ENCODE peak calls at places on chromosomes 1 and 21, in nine cellular contexts. L is CD4-positive, CD25-positive, alpha-beta regulatory T cell; I is AG04450; T is ovary; G is naive thymus-derived CD4-positive, alpha-beta T cell; R is PC-3; U is body of pancreas; Y is HepG2; W is breast epithelium. H is an unnamed sample. For H3K9me3, the result is how much of the 10 kb centered on the place peaks cover.

GRCh38 chr1:29960906-29961675 is 724.8 kb downstream of the PTPRU start:
- DNase-seq in L (no peak), I (no peak), T (no peak), G (no peak), R (no peak), U (no peak), Y (no peak), W (no peak), H (no peak)

GRCh38 chr1:114510235-114511047 is 562 bp downstream of the TRIM33 start:
- DNase-seq in L (peak), I (no peak), T (peak), G (peak), R (no peak), U (peak), Y (no peak), W (peak), H (peak)

GRCh38 chr1:20165522-20165951 is 20.4 kb upstream of the UBXN10 start:
- DNase-seq in L (no peak), I (no peak), T (no peak), G (no peak), R (peak), U (no peak), Y (peak), W (no peak), H (no peak)

GRCh38 chr21:35350965-35351364 is 301.9 kb upstream of the RUNX1 start:
- DNase-seq in L (no peak), I (no peak), T (no peak), G (no peak), R (no peak), U (no peak), Y (no peak), W (no peak), H (no peak)

GRCh38 chr21:42384184-42384583 is 11.7 kb downstream of the TMPRSS3 start:
- DNase-seq in L (no peak), I (no peak), T (no peak), G (no peak), R (no peak), U (no peak), Y (no peak), W (no peak), H (no peak)

GRCh38 chr1:33433509-33434362 is 2.8 kb upstream of the PHC2 start:
- DNase-seq in L (no peak), I (peak), T (peak), G (no peak), R (peak), U (peak), Y (peak), W (peak), H (no peak)

GRCh38 chr1:215631489-215631888 is 64.4 kb downstream of the KCTD3 start:
- DNase-seq in L (no peak), I (no peak), T (no peak), G (no peak), R (peak), U (peak), Y (no peak), W (peak), H (no peak)

GRCh38 chr1:12662556-12662955 is 18.7 kb downstream of the AADACL4 start:
- DNase-seq in L (no peak), I (no peak), T (no peak), G (no peak), R (no peak), U (no peak), Y (no peak), W (no peak), H (no peak)

GRCh38 chr1:107272321-107272720 is 131.5 kb downstream of the NTNG1 start:
- DNase-seq in L (no peak), I (no peak), T (no peak), G (no peak), R (no peak), U (no peak), Y (no peak), W (no peak), H (no peak)

GRCh38 chr1:30334767-30335166 is 388.6 kb downstream of the MATN1 start:
- DNase-seq in L (no peak), I (no peak), T (no peak), G (no peak), R (no peak), U (no peak), Y (no peak), W (no peak), H (no peak)

GRCh38 chr1:243268284-243268653 is 12.4 kb downstream of the SDCCAG8 start:
- DNase-seq in L (no peak), I (peak), T (no peak), G (no peak), R (peak), U (no peak), Y (no peak), W (no peak), H (no peak)

GRCh38 chr1:88731475-88731874 is 47.4 kb downstream of the PKN2 start:
- DNase-seq in L (no peak), I (peak), T (peak), G (no peak), R (peak), U (no peak), Y (no peak), W (no peak), H (no peak)

GRCh38 chr1:239337776-239338435 is 48.5 kb upstream of the CHRM3 start:
- DNase-seq in L (no peak), I (no peak), T (no peak), G (no peak), R (no peak), U (no peak), Y (no peak), W (no peak), H (no peak)

GRCh38 chr21:37206531-37206930 is 60.6 kb downstream of the VPS26C start:
- DNase-seq in L (no peak), I (no peak), T (no peak), G (no peak), R (no peak), U (no peak), Y (no peak), W (no peak), H (no peak)

GRCh38 chr1:99465176-99465900 is 180.6 kb upstream of the PALMD start:
- DNase-seq in L (no peak), I (no peak), T (no peak), G (no peak), R (peak), U (no peak), Y (no peak), W (no peak), H (no peak)

GRCh38 chr1:119068427-119068826 is 72.0 kb downstream of the WARS2 start:
- DNase-seq in L (no peak), I (no peak), T (no peak), G (no peak), R (no peak), U (no peak), Y (no peak), W (no peak), H (no peak)

GRCh38 chr1:180632326-180633088 is 685 bp downstream of the XPR1 start:
- DNase-seq in L (no peak), I (no peak), T (peak), G (peak), R (peak), U (peak), Y (peak), W (peak), H (no peak)

GRCh38 chr21:41991659-41992058 is 18.5 kb downstream of the ZBTB21 start:
- DNase-seq in L (no peak), I (no peak), T (no peak), G (no peak), R (no peak), U (no peak), Y (no peak), W (no peak), H (no peak)

GRCh38 chr1:162498442-162498785 is 796 bp downstream of the UHMK1 start:
- DNase-seq in L (no peak), I (no peak), T (no peak), G (no peak), R (peak), U (no peak), Y (no peak), W (no peak), H (no peak)

GRCh38 chr1:55868026-55868425 is 652.9 kb upstream of the USP24 start:
- DNase-seq in L (no peak), I (no peak), T (no peak), G (no peak), R (peak), U (no peak), Y (peak), W (no peak), H (no peak)

GRCh38 chr1:77652179-77652745 is 30.2 kb downstream of the ZZZ3 start:
- DNase-seq in L (no peak), I (no peak), T (no peak), G (no peak), R (no peak), U (no peak), Y (no peak), W (no peak), H (no peak)

GRCh38 chr1:2857521-2857920 is 56.0 kb upstream of the TTC34 start:
- DNase-seq in L (no peak), I (no peak), T (no peak), G (no peak), R (no peak), U (no peak), Y (no peak), W (no peak), H (no peak)

GRCh38 chr1:2855206-2856075 is 53.9 kb upstream of the TTC34 start:
- DNase-seq in L (no peak), I (no peak), T (no peak), G (no peak), R (no peak), U (no peak), Y (no peak), W (no peak), H (no peak)

GRCh38 chr1:2858676-2859075 is 57.2 kb upstream of the TTC34 start:
- DNase-seq in L (no peak), I (no peak), T (no peak), G (no peak), R (no peak), U (no peak), Y (no peak), W (no peak), H (no peak)

GRCh38 chr1:2856076-2856390 is 54.5 kb upstream of the TTC34 start:
- DNase-seq in L (no peak), I (no peak), T (no peak), G (no peak), R (no peak), U (no peak), Y (no peak), W (no peak), H (no peak)

GRCh38 chr1:2856821-2857290 is 55.4 kb upstream of the TTC34 start:
- DNase-seq in L (no peak), I (no peak), T (no peak), G (no peak), R (no peak), U (no peak), Y (no peak), W (no peak), H (no peak)
- H3K9me3 ChIP-seq in L (under half), I (half or more), T (under half), G (under half), R (under half), U (under half), Y (under half), W (under half), H (under half)

GRCh38 chr1:2886631-2887030 is 85.1 kb upstream of the TTC34 start:
- DNase-seq in L (no peak), I (no peak), T (no peak), G (no peak), R (no peak), U (no peak), Y (no peak), W (no peak), H (no peak)

GRCh38 chr1:2888281-2888845 is 86.9 kb upstream of the TTC34 start:
- DNase-seq in L (no peak), I (no peak), T (no peak), G (no peak), R (no peak), U (no peak), Y (no peak), W (no peak), H (no peak)

GRCh38 chr1:2893473-2894120 is 92.1 kb upstream of the TTC34 start:
- DNase-seq in L (no peak), I (no peak), T (no peak), G (no peak), R (no peak), U (no peak), Y (no peak), W (no peak), H (no peak)

GRCh38 chr1:2894381-2895041 is 93.0 kb upstream of the TTC34 start:
- DNase-seq in L (no peak), I (no peak), T (no peak), G (peak), R (no peak), U (no peak), Y (no peak), W (no peak), H (peak)

DNA sequence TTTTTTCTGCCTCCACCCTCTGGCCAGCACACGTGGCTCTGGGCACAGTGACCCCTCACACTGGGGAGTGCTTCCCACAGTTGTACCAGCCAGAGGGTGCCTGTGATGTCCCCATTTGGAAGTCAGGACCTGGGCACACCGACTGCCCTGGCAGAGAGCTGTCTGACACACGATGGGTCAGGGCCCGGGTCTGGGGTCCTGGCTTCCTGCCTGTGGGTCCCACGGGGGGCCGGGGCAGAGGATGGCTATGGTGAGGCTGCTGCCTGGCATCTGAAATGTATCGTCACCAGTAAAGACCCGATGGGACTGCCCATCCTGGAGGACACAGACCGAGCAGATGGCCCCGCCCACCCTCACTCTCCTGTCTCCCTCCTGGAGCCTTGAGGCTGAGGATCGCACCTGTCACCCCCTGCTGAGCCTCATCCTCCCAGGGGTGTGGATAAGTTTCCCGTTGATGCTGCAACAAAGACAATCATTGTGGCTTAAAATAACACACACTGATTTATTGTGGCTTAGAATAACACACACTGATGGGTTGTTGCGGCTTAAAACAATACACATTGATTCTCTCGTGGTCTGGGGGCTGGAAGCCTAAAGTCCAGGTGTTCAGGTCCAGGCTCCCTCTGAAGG is 88.8 kb upstream of the TTC34 start:
- DNase-seq in L (no peak), I (no peak), T (no peak), G (no peak), R (no peak), U (no peak), Y (no peak), W (no peak), H (no peak)
- H3K9me3 ChIP-seq in L (under half), I (half or more), T (under half), G (under half), R (under half), U (under half), Y (under half), W (under half), H (under half)

GRCh38 chr1:111099289-111099688 is 40.6 kb downstream of the DRAM2 start:
- DNase-seq in L (no peak), I (no peak), T (no peak), G (no peak), R (no peak), U (no peak), Y (peak), W (no peak), H (no peak)
- H3K9me3 ChIP-seq in L (under half), I (under half), T (under half), G (under half), R (under half), U (under half), Y (under half), W (under half), H (under half)

GRCh38 chr1:194227157-194227556 is 1040.7 kb upstream of the B3GALT2 start:
- DNase-seq in L (no peak), I (no peak), T (no peak), G (no peak), R (peak), U (no peak), Y (no peak), W (no peak), H (no peak)
- H3K9me3 ChIP-seq in L (under half), I (under half), T (under half), G (under half), R (under half), U (under half), Y (under half), W (under half), H (under half)

DNA sequence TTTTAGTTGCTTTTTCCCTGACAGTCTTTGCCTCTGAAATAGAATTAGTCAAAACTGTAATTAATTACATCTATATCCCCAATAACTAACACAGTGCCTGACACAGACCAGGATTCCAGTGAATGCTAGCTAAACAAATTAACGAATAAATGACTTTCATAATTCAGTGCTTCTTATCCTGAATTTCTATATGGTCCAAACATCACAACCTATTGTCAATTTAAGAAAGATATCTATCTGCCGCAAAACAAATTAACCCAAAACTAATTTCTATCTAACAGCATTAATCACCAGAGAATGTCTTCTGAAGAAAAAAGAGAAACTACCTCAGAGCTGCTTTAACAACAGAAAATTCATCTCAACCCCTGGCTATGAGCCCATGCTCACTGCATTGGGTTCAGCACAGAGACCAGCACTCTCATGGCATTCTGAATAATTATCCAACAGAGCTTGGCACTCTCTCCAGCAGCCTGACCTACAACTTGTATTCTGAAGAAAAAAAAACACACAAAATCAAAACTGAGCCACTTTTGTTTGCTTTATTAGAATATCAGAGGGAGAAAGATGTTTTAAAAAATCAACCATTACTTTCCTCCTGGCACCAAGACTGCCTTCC is 547.3 kb upstream of the BEND5 start:
- DNase-seq in L (no peak), I (no peak), T (no peak), G (no peak), R (no peak), U (no peak), Y (no peak), W (no peak), H (no peak)
- H3K9me3 ChIP-seq in L (under half), I (under half), T (under half), G (under half), R (under half), U (under half), Y (half or more), W (under half), H (under half)

GRCh38 chr21:38223893-38224540 is 32.8 kb upstream of the KCNJ15 start:
- DNase-seq in L (no peak), I (no peak), T (no peak), G (no peak), R (peak), U (no peak), Y (no peak), W (no peak), H (no peak)

GRCh38 chr21:38219049-38219628 is 37.7 kb upstream of the KCNJ15 start:
- DNase-seq in L (peak), I (peak), T (peak), G (peak), R (peak), U (peak), Y (peak), W (peak), H (peak)

GRCh38 chr21:38221594-38221993 is 35.2 kb upstream of the KCNJ15 start:
- DNase-seq in L (no peak), I (no peak), T (no peak), G (no peak), R (no peak), U (no peak), Y (no peak), W (no peak), H (no peak)

DNA sequence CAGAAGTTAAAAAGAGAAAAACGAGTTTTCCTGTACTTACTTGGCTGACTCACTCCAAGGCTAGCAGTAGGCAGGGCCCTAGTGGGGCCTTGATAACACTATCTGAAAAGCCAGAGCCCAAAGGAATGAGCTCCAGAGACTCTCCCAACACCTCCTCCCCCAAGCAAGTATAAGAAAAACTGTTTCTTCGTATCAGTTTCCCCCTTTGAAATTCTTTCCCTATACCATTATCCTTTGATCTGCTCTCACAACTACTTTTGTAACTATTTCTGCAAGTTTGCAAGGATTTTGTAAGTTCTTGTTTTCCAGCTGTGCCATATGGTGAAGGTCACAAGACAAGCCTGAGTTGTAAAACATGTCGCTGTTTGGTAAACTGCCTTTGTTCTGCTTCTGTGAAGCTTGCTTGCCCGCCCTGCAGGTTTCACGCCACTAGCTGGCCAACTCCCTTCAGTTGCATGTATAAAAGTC is 36.5 kb upstream of the KCNJ15 start:
- DNase-seq in L (no peak), I (no peak), T (no peak), G (no peak), R (no peak), U (no peak), Y (no peak), W (no peak), H (no peak)
- H3K9me3 ChIP-seq in L (under half), I (under half), T (under half), G (under half), R (under half), U (under half), Y (under half), W (under half), H (under half)

H was measured in CD4-positive, alpha-beta memory T cell.